ENCODE peak calls at places on chromosomes 6 and 20, in four cellular contexts. D, P, G and X are unnamed samples.
A peak's percentile ranks its signal among the peaks of the same experiment; 100 is the strongest.

GRCh38 chr20:46056970-46057855 is 28.2 kb downstream of the SLC12A5 start:
- DNase-seq in D (peak; percentile 19), P (no peak), G (no peak), X (peak; percentile 58)

GRCh38 chr6:10205892-10206291 is 209.0 kb downstream of the TFAP2A start:
- DNase-seq in D (no peak), P (no peak), G (no peak), X (no peak)

GRCh38 chr6:142702501-142703460 is 242.2 kb downstream of the HIVEP2 start:
- DNase-seq in D (peak; percentile 27), P (peak; percentile 46), G (no peak), X (no peak)

GRCh38 chr20:41373851-41374567 is 7.4 kb upstream of the EMILIN3 start:
- DNase-seq in D (no peak), P (no peak), G (no peak), X (no peak)

GRCh38 chr6:111759413-111759835 is 113.8 kb downstream of the FYN start:
- DNase-seq in D (no peak), P (no peak), G (no peak), X (no peak)

GRCh38 chr6:15987569-15987968 is 141.3 kb upstream of the MYLIP start:
- DNase-seq in D (no peak), P (no peak), G (no peak), X (no peak)

GRCh38 chr6:142193621-142194020 is 46.6 kb downstream of the VTA1 start:
- DNase-seq in D (no peak), P (no peak), G (no peak), X (no peak)

GRCh38 chr6:170224694-170225660 is 65.9 kb downstream of the DLL1 start:
- DNase-seq in D (peak; percentile 98), P (peak; percentile 23), G (no peak), X (peak; percentile 86)

GRCh38 chr6:168418151-168418551 is 22.8 kb upstream of the SMOC2 start:
- DNase-seq in D (no peak), P (no peak), G (no peak), X (no peak)

GRCh38 chr6:113271437-113271836 is 585.7 kb upstream of the MARCKS start:
- DNase-seq in D (no peak), P (no peak), G (no peak), X (no peak)

GRCh38 chr6:35272005-35272404 is 12.5 kb downstream of the ZNF76 start:
- DNase-seq in D (no peak), P (no peak), G (no peak), X (no peak)

GRCh38 chr6:132251711-132252110 is 149.6 kb downstream of the MOXD1 start:
- DNase-seq in D (no peak), P (no peak), G (no peak), X (no peak)

GRCh38 chr6:21529431-21529830 is 64.1 kb upstream of the SOX4 start:
- DNase-seq in D (no peak), P (no peak), G (no peak), X (no peak)

GRCh38 chr20:13264902-13265301 is 43.8 kb downstream of the ISM1 start:
- DNase-seq in D (no peak), P (no peak), G (no peak), X (no peak)

GRCh38 chr6:6131492-6132109 is 124.9 kb upstream of the NRN1 start:
- DNase-seq in D (peak; percentile 21), P (no peak), G (no peak), X (no peak)
- TF ChIP-seq CTCF in D (peak; percentile 41), P (peak; percentile 62), G (no peak), X (peak; percentile 16)

GRCh38 chr6:78770766-78771165 is 96.6 kb upstream of the IRAK1BP1 start:
- DNase-seq in D (no peak), P (no peak), G (no peak), X (no peak)
- TF ChIP-seq CTCF in D (peak; percentile 48), P (no peak), G (no peak), X (no peak)

GRCh38 chr20:48849779-48850178 is 22.0 kb upstream of the PREX1 start:
- DNase-seq in D (no peak), P (no peak), G (no peak), X (no peak)

GRCh38 chr20:48851579-48851978 is 23.8 kb upstream of the PREX1 start:
- DNase-seq in D (no peak), P (no peak), G (no peak), X (no peak)

GRCh38 chr20:48852609-48853008 is 24.8 kb upstream of the PREX1 start:
- DNase-seq in D (no peak), P (no peak), G (no peak), X (no peak)

GRCh38 chr20:48850681-48851299 is 23.0 kb upstream of the PREX1 start:
- DNase-seq in D (no peak), P (no peak), G (no peak), X (no peak)

GRCh38 chr20:48850257-48850656 is 22.5 kb upstream of the PREX1 start:
- DNase-seq in D (no peak), P (no peak), G (no peak), X (no peak)
- TF ChIP-seq CTCF in D (no peak), P (no peak), G (no peak), X (no peak)

GRCh38 chr6:108117427-108118358 is 43.2 kb upstream of the OSTM1 start:
- DNase-seq in D (peak; percentile 25), P (no peak), G (no peak), X (no peak)

GRCh38 chr6:108114861-108115597 is 40.5 kb upstream of the OSTM1 start:
- DNase-seq in D (peak; percentile 58), P (no peak), G (peak; percentile 8), X (no peak)

GRCh38 chr6:108115598-108116058 is 41.1 kb upstream of the OSTM1 start:
- DNase-seq in D (peak; percentile 25), P (no peak), G (no peak), X (no peak)

GRCh38 chr6:108116781-108117426 is 42.4 kb upstream of the OSTM1 start:
- DNase-seq in D (no peak), P (no peak), G (no peak), X (no peak)

GRCh38 chr6:108116424-108116780 is 41.9 kb upstream of the OSTM1 start:
- DNase-seq in D (no peak), P (no peak), G (no peak), X (no peak)
- TF ChIP-seq CTCF in D (no peak), P (no peak), G (no peak), X (no peak)